ENCODE peak calls at places on chromosome 3, in seven cellular contexts. H is naive thymus-derived CD4-positive, alpha-beta T cell; Q is posterior vena cava; O is neural crest cell; J is H9; V is RWPE2; C is bronchial epithelial cell. T is an unnamed sample.

GRCh38 chr3:55701997-55702396 is 214.9 kb upstream of the WNT5A start:
- DNase-seq in Q (no peak), C (no peak), V (no peak), J (no peak), O (no peak), H (no peak), T (no peak)

GRCh38 chr3:188153498-188153948 is 434 bp upstream of the LPP start:
- DNase-seq in J (peak; percentile 94), O (peak; percentile 63), Q (peak; percentile 94), C (peak; percentile 79), H (no peak), V (peak; percentile 88), T (peak; percentile 22)

GRCh38 chr3:5312278-5312677 is 124.8 kb downstream of the EDEM1 start:
- DNase-seq in Q (no peak), H (no peak), C (no peak), O (no peak), J (no peak), V (no peak), T (no peak)

GRCh38 chr3:74693696-74694393 is 79.4 kb upstream of the CNTN3 start:
- DNase-seq in C (no peak), Q (no peak), V (no peak), O (no peak), J (no peak), H (no peak), T (no peak)

GRCh38 chr3:50238549-50239026 is 2.6 kb downstream of the GNAI2 start:
- DNase-seq in C (no peak), J (no peak), H (no peak), V (no peak), O (no peak), Q (peak; percentile 93), T (no peak)

GRCh38 chr3:77411990-77412389 is 372.1 kb downstream of the ROBO2 start:
- DNase-seq in V (no peak), J (no peak), H (no peak), Q (no peak), O (no peak), C (no peak), T (no peak)

GRCh38 chr3:146160964-146161724 is at the start of gene PLOD2:
- DNase-seq in Q (peak; percentile 95), J (peak; percentile 74), C (peak; percentile 73), V (peak; percentile 86), H (no peak), O (peak; percentile 51), T (peak; percentile 61)

GRCh38 chr3:119562307-119562961 is 3.0 kb upstream of the CD80 start:
- DNase-seq in J (no peak), O (no peak), C (no peak), V (no peak), Q (no peak), H (no peak), T (no peak)

GRCh38 chr3:149723781-149724180 is 28.5 kb downstream of the COMMD2 start:
- DNase-seq in O (no peak), Q (no peak), H (no peak), J (no peak), V (no peak), C (no peak), T (no peak)

GRCh38 chr3:194489736-194490612 is 3.2 kb upstream of the ATP13A3 start:
- DNase-seq in V (no peak), C (peak; percentile 53), O (no peak), H (no peak), J (no peak), Q (no peak), T (no peak)

GRCh38 chr3:194485471-194485875 is 1.3 kb downstream of the ATP13A3 start:
- DNase-seq in H (peak; percentile 19), O (no peak), V (no peak), C (peak; percentile 61), Q (no peak), J (no peak), T (no peak)

GRCh38 chr3:34439796-34440195 is 641.4 kb downstream of the PDCD6IP start:
- DNase-seq in Q (no peak), C (no peak), J (no peak), O (no peak), V (no peak), H (no peak), T (no peak)

GRCh38 chr3:63655519-63655918 is 3.0 kb downstream of the SNTN start:
- DNase-seq in Q (no peak), J (no peak), C (no peak), O (no peak), V (no peak), H (no peak), T (no peak)

GRCh38 chr3:48399387-48400172 is 27.6 kb downstream of the FBXW12 start:
- DNase-seq in J (peak; percentile 41), H (no peak), C (peak; percentile 34), O (no peak), V (peak; percentile 42), Q (peak; percentile 72), T (no peak)

GRCh38 chr3:71066356-71066755 is 517.2 kb downstream of the FOXP1 start:
- DNase-seq in C (no peak), O (no peak), V (no peak), Q (no peak), H (no peak), J (no peak), T (no peak)

GRCh38 chr3:149042766-149043386 is 43.5 kb downstream of the HLTF start:
- DNase-seq in O (no peak), V (no peak), C (peak; percentile 69), Q (no peak), H (no peak), J (no peak), T (no peak)

GRCh38 chr3:160225181-160226025 is at the start of gene C3orf80:
- DNase-seq in Q (peak; percentile 85), J (peak; percentile 78), C (peak; percentile 15), O (peak; percentile 60), V (peak; percentile 52), H (peak; percentile 26), T (peak; percentile 39)

GRCh38 chr3:74661672-74662071 is 47.2 kb upstream of the CNTN3 start:
- DNase-seq in C (peak; percentile 5), O (no peak), H (no peak), Q (no peak), V (no peak), J (no peak), T (no peak)

GRCh38 chr3:11706604-11707003 is 62.9 kb upstream of the VGLL4 start:
- DNase-seq in H (no peak), O (no peak), J (no peak), C (no peak), V (no peak), Q (no peak), T (no peak)

GRCh38 chr3:128433630-128434185 is 33.0 kb downstream of the DNAJB8 start:
- DNase-seq in O (no peak), J (peak; percentile 81), Q (no peak), V (no peak), C (no peak), H (no peak), T (no peak)

GRCh38 chr3:13715167-13715954 is 164.5 kb downstream of the WNT7A start:
- DNase-seq in V (peak; percentile 41), H (no peak), Q (peak; percentile 51), J (peak; percentile 8), C (no peak), O (no peak), T (no peak)